ENCODE peak calls at places on chromosomes 12 and 14, in seven cellular contexts. L, U, Z, Q, G, X and N are unnamed samples.
A peak's percentile ranks its signal among the peaks of the same experiment; 100 is the strongest.

GRCh38 chr12:127926004-127926403 is 341.0 kb upstream of the TMEM132C start:
- DNase-seq in Z (peak; percentile 67), X (no peak), L (no peak), U (peak; percentile 66), Q (peak; percentile 48), G (peak; percentile 36), N (peak; percentile 7)

GRCh38 chr12:124599074-124599999 is 31.9 kb upstream of the NCOR2 start:
- DNase-seq in Q (no peak), L (peak; percentile 45), G (peak; percentile 36), X (peak; percentile 74), Z (no peak), U (no peak), N (no peak)

GRCh38 chr12:78818487-78818886 is 46.1 kb upstream of the SYT1 start:
- DNase-seq in Z (peak; percentile 47), X (no peak), Q (no peak), U (peak; percentile 64), L (no peak), G (no peak), N (no peak)

GRCh38 chr12:124762791-124763593 is 100.7 kb downstream of the SCARB1 start:
- DNase-seq in U (no peak), Q (no peak), X (no peak), Z (no peak), G (no peak), L (no peak), N (no peak)

GRCh38 chr12:22190-22529 is 44.4 kb upstream of the IQSEC3 start:
- DNase-seq in L (no peak), Q (no peak), X (no peak), Z (no peak), G (no peak), U (no peak), N (no peak)

GRCh38 chr12:107873223-107873622 is 98.7 kb downstream of the ASCL4 start:
- DNase-seq in U (peak; percentile 49), L (no peak), G (no peak), Z (peak; percentile 1), X (no peak), Q (no peak), N (no peak)

GRCh38 chr12:122858171-122858570 is 22.9 kb downstream of the HIP1R start:
- DNase-seq in Q (no peak), U (no peak), X (no peak), L (no peak), Z (no peak), G (no peak), N (no peak)

GRCh38 chr12:106814649-106815048 is 40.2 kb downstream of the RIC8B start:
- DNase-seq in Q (no peak), G (peak; percentile 55), X (no peak), Z (no peak), U (no peak), L (no peak), N (no peak)

GRCh38 chr14:92603309-92604257 is 90.0 kb downstream of the RIN3 start:
- DNase-seq in Q (peak; percentile 18), G (peak; percentile 70), X (peak; percentile 53), Z (peak; percentile 22), U (no peak), L (peak; percentile 83), N (no peak)

GRCh38 chr12:20183563-20183962 is 184.8 kb upstream of the PDE3A start:
- DNase-seq in Z (no peak), G (peak; percentile 18), Q (no peak), L (peak; percentile 70), X (no peak), U (no peak), N (no peak)

GRCh38 chr12:31369712-31370521 is 44.0 kb upstream of the SINHCAF start:
- DNase-seq in Q (peak; percentile 32), U (peak; percentile 76), G (peak; percentile 50), X (peak; percentile 97), L (peak; percentile 51), Z (peak; percentile 87), N (no peak)

GRCh38 chr12:227286-227915 is 13.4 kb upstream of the SLC6A12 start:
- DNase-seq in L (no peak), Z (no peak), Q (no peak), G (no peak), U (peak; percentile 23), X (no peak), N (peak; percentile 23)

GRCh38 chr12:54420766-54421144 is 1.7 kb upstream of the ITGA5 start:
- DNase-seq in Q (no peak), U (no peak), X (peak; percentile 69), L (no peak), G (peak; percentile 36), Z (no peak), N (no peak)

GRCh38 chr12:98352218-98352811 is 163.1 kb upstream of the TMPO start:
- DNase-seq in Q (no peak), X (peak; percentile 46), U (no peak), G (peak; percentile 94), Z (peak; percentile 92), L (peak; percentile 91), N (no peak)

GRCh38 chr12:64951944-64952343 is 127.5 kb downstream of the TBC1D30 start:
- DNase-seq in Z (no peak), G (no peak), X (no peak), L (no peak), Q (no peak), U (no peak), N (no peak)

GRCh38 chr12:48080285-48080684 is 25.6 kb downstream of the SENP1 start:
- DNase-seq in Q (no peak), L (no peak), X (no peak), G (no peak), Z (no peak), U (no peak), N (no peak)

GRCh38 chr12:113425960-113426453 is 3.8 kb downstream of the SDSL start:
- DNase-seq in L (no peak), Q (no peak), U (peak; percentile 78), Z (peak; percentile 26), X (no peak), G (no peak), N (peak; percentile 81)

GRCh38 chr12:113427882-113428281 is 5.7 kb downstream of the SDSL start:
- DNase-seq in U (no peak), L (no peak), Z (no peak), G (no peak), Q (no peak), X (no peak), N (no peak)

GRCh38 chr12:113422929-113423669 is 919 bp downstream of the SDSL start:
- DNase-seq in U (no peak), X (no peak), L (peak; percentile 9), Q (no peak), G (peak; percentile 42), Z (no peak), N (no peak)

GRCh38 chr12:113422030-113422900 is at the start of gene SDSL:
- DNase-seq in G (peak; percentile 86), Q (peak; percentile 21), U (peak; percentile 60), L (peak; percentile 80), Z (peak; percentile 81), X (peak; percentile 73), N (no peak)

DNA sequence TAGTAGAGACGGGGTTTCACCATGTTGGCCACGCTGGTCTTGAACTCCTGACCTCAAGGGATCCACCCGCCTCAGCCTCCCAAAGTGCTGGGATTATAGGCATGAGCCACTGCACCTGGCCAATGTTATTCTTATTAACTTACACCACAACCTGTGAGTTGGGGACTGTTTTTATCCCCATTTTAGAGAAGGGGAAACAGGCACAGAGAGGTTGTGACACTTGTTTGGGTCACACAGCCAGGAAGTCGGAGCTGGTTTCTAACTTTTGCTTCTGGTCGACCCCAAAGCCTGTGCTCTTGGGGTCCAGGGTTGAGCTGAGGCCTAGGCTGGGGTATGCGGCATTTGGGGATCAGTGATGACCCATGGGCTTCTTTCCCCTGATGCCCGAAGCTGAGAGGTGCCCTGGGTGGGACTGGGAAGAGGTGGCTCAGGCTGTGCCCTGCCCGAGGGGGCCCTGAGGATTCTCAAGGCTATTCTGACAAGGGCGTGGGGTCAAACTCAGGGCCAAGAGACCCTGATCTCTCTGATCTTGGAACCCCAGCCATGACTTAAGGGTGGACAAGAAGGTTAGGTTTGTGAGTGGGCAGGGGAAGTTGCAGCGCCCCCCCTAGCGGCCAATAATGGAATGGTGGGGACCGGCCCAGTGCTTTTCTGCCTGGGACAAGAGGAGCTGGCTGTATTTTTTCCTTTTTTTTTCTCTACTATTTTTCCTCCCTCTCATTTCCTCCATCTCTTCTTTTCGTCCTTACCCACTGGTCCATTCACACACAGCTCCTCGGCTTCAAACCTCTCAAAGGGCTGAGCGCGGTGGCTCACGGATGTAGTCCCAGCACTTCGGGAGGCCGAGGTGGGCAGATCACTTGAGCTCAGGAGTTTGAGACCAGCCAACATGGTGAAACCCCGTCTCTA is 3.0 kb downstream of the SDSL start:
- DNase-seq in X (peak; percentile 64), U (peak; percentile 86), L (peak; percentile 48), Z (peak; percentile 67), Q (peak; percentile 52), G (peak; percentile 58), N (peak; percentile 94)
- H2AK5ac ChIP-seq in X (no peak overlapping the region), U (no peak overlapping the region), L (no peak overlapping the region), Z (no peak overlapping the region), Q (peak overlapping the region; percentile 47), G (no peak overlapping the region), N (no peak overlapping the region)

GRCh38 chr14:68981539-68981976 is 2.5 kb upstream of the ACTN1 start:
- DNase-seq in Q (no peak), G (peak; percentile 87), X (peak; percentile 71), L (peak; percentile 91), Z (no peak), U (no peak), N (no peak)

GRCh38 chr14:68981124-68981523 is 2.0 kb upstream of the ACTN1 start:
- DNase-seq in X (no peak), U (no peak), G (no peak), L (no peak), Q (no peak), Z (no peak), N (no peak)

GRCh38 chr14:68982581-68982980 is 3.5 kb upstream of the ACTN1 start:
- DNase-seq in G (no peak), Z (no peak), U (no peak), Q (no peak), L (peak; percentile 49), X (no peak), N (no peak)

GRCh38 chr14:68984686-68985085 is 5.6 kb upstream of the ACTN1 start:
- DNase-seq in G (no peak), L (no peak), X (no peak), Z (no peak), Q (no peak), U (no peak), N (no peak)

DNA sequence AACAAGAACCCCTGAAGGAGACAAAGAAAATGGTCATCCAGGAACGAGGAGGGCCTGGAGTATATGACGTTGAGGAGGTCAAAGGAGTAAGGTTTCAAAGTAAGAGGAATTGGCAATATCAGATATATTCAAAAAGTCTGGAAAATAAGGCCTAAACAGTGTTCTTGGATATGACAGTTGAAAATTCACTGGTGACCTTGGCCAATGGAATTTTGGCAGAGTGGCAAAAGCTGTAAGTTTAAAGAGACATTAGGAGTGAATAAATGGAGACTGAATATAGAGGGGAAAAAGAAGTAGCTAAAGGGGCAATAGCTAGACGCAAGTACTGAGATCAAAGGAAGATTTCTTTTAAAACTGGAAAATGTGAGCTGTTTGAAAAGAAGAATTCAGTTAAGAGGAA is 4.1 kb upstream of the ACTN1 start:
- DNase-seq in G (no peak), X (no peak), Q (no peak), Z (no peak), U (no peak), L (no peak), N (no peak)
- H2BK120ac ChIP-seq in G (no peak overlapping the region), X (no peak overlapping the region), Q (no peak overlapping the region), Z (no peak overlapping the region), U (no peak overlapping the region), L (peak overlapping the region; percentile 86), N (no peak overlapping the region)

GRCh38 chr12:89762498-89763170 is 54.0 kb upstream of the ATP2B1 start:
- DNase-seq in G (no peak), L (no peak), Q (no peak), U (no peak), Z (no peak), X (peak; percentile 93), N (no peak)
- H2AK5ac ChIP-seq in G (no peak overlapping the region), L (no peak overlapping the region), Q (no peak overlapping the region), U (no peak overlapping the region), Z (no peak overlapping the region), X (no peak overlapping the region), N (no peak overlapping the region)

GRCh38 chr12:115155665-115156645 is 472.0 kb upstream of the TBX3 start:
- DNase-seq in Z (peak; percentile 81), X (peak; percentile 42), Q (no peak), U (no peak), L (peak; percentile 95), G (peak; percentile 92), N (no peak)
- H2BK120ac ChIP-seq in Z (no peak overlapping the region), X (peak overlapping the region; percentile 99), Q (no peak overlapping the region), U (no peak overlapping the region), L (peak overlapping the region; percentile 93), G (no peak overlapping the region), N (no peak overlapping the region)